ENCODE peak calls at places on chromosomes 12 and 14, in eight cellular contexts. M is Caco-2, G is cardiac muscle cell, Y is A549, P is pancreas, V is cardiac fibroblast, N is PC-3, K is mucosa of descending colon. L is an unnamed sample.

GRCh38 chr12:47079894-47080724 is at the start of gene AMIGO2:
- DNase-seq in M (peak; percentile 31), G (peak; percentile 67), Y (peak; percentile 95), P (peak; percentile 51), V (peak; percentile 76), N (peak; percentile 87), K (peak; percentile 59), L (peak; percentile 73)

GRCh38 chr12:119113587-119113986 is 65.1 kb upstream of the HSPB8 start:
- DNase-seq in M (no peak), G (no peak), Y (no peak), P (no peak), V (no peak), N (no peak), K (no peak), L (no peak)

GRCh38 chr14:61472025-61472672 is 150.8 kb downstream of the PRKCH start:
- DNase-seq in M (no peak), G (peak; percentile 54), Y (peak; percentile 89), P (no peak), V (peak; percentile 96), N (peak; percentile 100), K (no peak), L (peak; percentile 98)

GRCh38 chr14:104445086-104445485 is 134.5 kb upstream of the C14orf180 start:
- DNase-seq in M (no peak), G (no peak), Y (no peak), P (no peak), V (no peak), N (no peak), K (no peak), L (no peak)

GRCh38 chr12:1666685-1667162 is 24.1 kb upstream of the ADIPOR2 start:
- DNase-seq in M (no peak), G (no peak), Y (no peak), P (no peak), V (no peak), N (no peak), K (no peak), L (no peak)

GRCh38 chr12:110756611-110757010 is 13.9 kb upstream of the PPP1CC start:
- DNase-seq in M (no peak), G (no peak), Y (no peak), P (no peak), V (no peak), N (no peak), K (no peak), L (peak; percentile 55)

GRCh38 chr14:61480704-61481285 is 159.4 kb downstream of the PRKCH start:
- DNase-seq in M (no peak), G (peak; percentile 57), Y (no peak), P (no peak), V (no peak), N (no peak), K (no peak), L (no peak)

GRCh38 chr12:43758247-43758727 is 303 bp downstream of the PUS7L start:
- DNase-seq in M (peak; percentile 65), G (no peak), Y (no peak), P (no peak), V (peak; percentile 38), N (peak; percentile 34), K (peak; percentile 62), L (peak; percentile 24)

GRCh38 chr12:47942327-47943230 is 20.8 kb upstream of the TMEM106C start:
- DNase-seq in M (no peak), G (no peak), Y (no peak), P (peak; percentile 51), V (no peak), N (no peak), K (peak; percentile 58), L (no peak)

GRCh38 chr12:132545183-132545953 is 55.4 kb downstream of the FBRSL1 start:
- DNase-seq in M (no peak), G (no peak), Y (no peak), P (no peak), V (no peak), N (no peak), K (no peak), L (no peak)

GRCh38 chr12:88185988-88186387 is 43.9 kb downstream of the TMTC3 start:
- DNase-seq in M (peak; percentile 35), G (no peak), Y (peak; percentile 22), P (no peak), V (peak; percentile 46), N (peak; percentile 89), K (no peak), L (peak; percentile 70)

GRCh38 chr14:105399441-105399775 is 1.1 kb downstream of the TEX22 start:
- DNase-seq in M (no peak), G (no peak), Y (no peak), P (peak; percentile 24), V (no peak), N (no peak), K (no peak), L (no peak)

GRCh38 chr12:47221256-47222023 is 141.7 kb upstream of the AMIGO2 start:
- DNase-seq in M (peak; percentile 77), G (no peak), Y (peak; percentile 98), P (no peak), V (no peak), N (peak; percentile 75), K (no peak), L (no peak)

GRCh38 chr14:65101631-65102440 is 481 bp downstream of the MAX start:
- DNase-seq in M (peak; percentile 40), G (peak; percentile 38), Y (no peak), P (peak; percentile 61), V (no peak), N (no peak), K (peak; percentile 69), L (no peak)

GRCh38 chr12:81520064-81520945 is 238.8 kb downstream of the PPFIA2 start:
- DNase-seq in M (no peak), G (no peak), Y (no peak), P (no peak), V (no peak), N (no peak), K (no peak), L (no peak)

DNA sequence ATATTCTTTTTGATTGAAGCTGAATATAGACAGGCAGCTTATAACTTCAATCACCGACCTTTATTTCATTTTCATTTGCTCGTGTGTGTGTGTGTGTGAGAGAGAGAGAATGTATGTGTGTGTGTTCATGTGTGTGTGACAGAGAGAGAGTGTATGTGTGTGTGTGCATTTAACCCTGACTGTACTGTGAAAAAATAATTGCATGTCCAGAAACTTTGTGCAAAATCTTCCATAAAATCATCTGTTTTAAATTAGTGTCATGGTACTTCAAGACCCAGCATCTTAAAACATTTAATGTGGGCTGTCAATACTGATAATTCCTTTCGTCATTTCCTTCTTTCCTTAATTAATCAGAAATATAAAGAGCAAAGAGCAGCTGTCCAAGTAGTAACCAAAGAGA is 1.6 kb downstream of the DCN start:
- DNase-seq in M (no peak), G (no peak), Y (no peak), P (no peak), V (peak; percentile 70), N (no peak), K (no peak), L (peak; percentile 41)
- H3K4me3 ChIP-seq in M (no peak overlapping the region), G (no peak overlapping the region), Y (no peak overlapping the region), P (no peak overlapping the region), V (peak overlapping the region; percentile 62), N (no peak overlapping the region), K (no peak overlapping the region), L (peak overlapping the region; percentile 72)

GRCh38 chr12:116310082-116310481 is 32.6 kb upstream of the MED13L start:
- DNase-seq in M (no peak), G (no peak), Y (no peak), P (no peak), V (no peak), N (no peak), K (no peak), L (no peak)

GRCh38 chr12:116313194-116313910 is 35.9 kb upstream of the MED13L start:
- DNase-seq in M (no peak), G (no peak), Y (no peak), P (no peak), V (peak; percentile 80), N (no peak), K (no peak), L (no peak)

GRCh38 chr12:116306968-116307367 is 29.5 kb upstream of the MED13L start:
- DNase-seq in M (no peak), G (no peak), Y (no peak), P (no peak), V (no peak), N (no peak), K (no peak), L (no peak)

GRCh38 chr12:116306536-116306935 is 29.0 kb upstream of the MED13L start:
- DNase-seq in M (no peak), G (no peak), Y (no peak), P (no peak), V (no peak), N (no peak), K (no peak), L (no peak)

DNA sequence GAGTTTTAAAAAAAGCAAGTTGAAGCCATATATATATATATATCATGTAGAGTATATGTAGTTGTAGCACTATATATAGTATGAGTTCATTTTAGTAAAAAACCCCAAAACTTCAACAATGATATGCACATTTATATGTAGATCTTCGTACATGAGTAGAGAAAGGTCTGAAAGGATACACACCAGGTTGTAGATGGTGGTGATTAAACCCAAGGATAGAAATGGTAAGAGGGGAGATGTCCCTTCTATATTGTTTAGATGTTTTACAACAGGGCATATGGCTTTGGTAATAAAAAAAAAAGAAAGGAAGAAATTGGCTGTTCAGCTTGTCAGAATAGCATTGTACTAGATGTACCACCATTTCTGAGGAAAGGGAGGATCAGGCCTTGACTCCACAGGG is 31.9 kb upstream of the MED13L start:
- DNase-seq in M (no peak), G (no peak), Y (no peak), P (no peak), V (no peak), N (no peak), K (no peak), L (no peak)
- TF ChIP-seq CTCF in M (no peak), G (no peak), Y (no peak), P (no peak), V (no peak), N (no peak), K (no peak), L (no peak)

GRCh38 chr12:109571773-109572505 is 1.4 kb downstream of the MMAB start:
- DNase-seq in M (no peak), G (no peak), Y (no peak), P (no peak), V (no peak), N (no peak), K (no peak), L (no peak)
- H3K4me3 ChIP-seq in M (no peak overlapping the region), G (peak overlapping the region; percentile 38), Y (no peak overlapping the region), P (no peak overlapping the region), V (peak overlapping the region; percentile 91), N (peak overlapping the region; percentile 81), K (no peak overlapping the region), L (no peak overlapping the region)

DNA sequence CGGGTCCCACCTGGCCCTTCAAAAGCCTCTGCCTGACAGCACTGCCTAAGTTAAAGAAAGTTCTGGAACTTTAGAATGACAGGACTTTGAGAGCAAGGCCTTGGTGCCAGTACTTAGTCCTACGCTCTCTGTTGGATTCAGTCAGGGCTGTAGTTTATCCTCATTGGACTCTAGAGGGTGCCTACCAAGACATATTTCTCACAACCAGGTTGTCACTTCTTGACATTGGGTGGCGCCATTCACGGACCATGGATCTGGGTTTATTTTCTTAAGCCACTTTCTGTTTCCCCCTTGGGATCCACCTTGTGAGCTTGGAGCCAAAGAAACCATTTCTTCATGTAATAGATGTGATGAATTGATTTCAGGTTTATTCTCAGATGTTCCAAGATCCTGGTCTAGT is 787.0 kb upstream of the TBX3 start:
- DNase-seq in M (no peak), G (no peak), Y (no peak), P (no peak), V (no peak), N (no peak), K (no peak), L (no peak)
- TF ChIP-seq CTCF in M (no peak), G (no peak), Y (no peak), P (no peak), V (no peak), N (no peak), K (no peak), L (no peak)

L was measured in AG10803.